ENCODE peak calls at places on chromosomes 3 and 15, in nine cellular contexts. One of them, this sample, is unnamed.

GRCh38 chr3:46742992-46743391 is 25.3 kb upstream of the PRSS50 start:
- DNase-seq in WERI-Rb-1: no peak
- DNase-seq in small intestine: no peak
- DNase-seq in activated CD8-positive, alpha-beta memory T cell treated with anti-CD3 and anti-CD28 coated beads for 48 hours: no peak
- DNase-seq in NCI-H446 treated with DMSO at 0.1 percent for 48 hours: no peak
- DNase-seq in stimulated activated CD8-positive, alpha-beta memory T cell treated with anti-CD3 and anti-CD28 coated beads, Interleukin-7, amount 100 ng/mL, for 24 hours: no peak
- DNase-seq in stimulated activated naive CD8-positive, alpha-beta T cell treated with anti-CD3 and anti-CD28 coated beads, Interleukin-15, Interleukin-2, amounts not matched to agents 100 U/mL and 50 U/mL, for 24 hours: no peak
- DNase-seq in dermis blood vessel endothelial cell: no peak
- DNase-seq in T-cell: no peak
- DNase-seq in this sample: no peak

GRCh38 chr15:91926871-91927270 is 73.4 kb downstream of the SLCO3A1 start:
- DNase-seq in WERI-Rb-1: no peak
- DNase-seq in small intestine: no peak
- DNase-seq in activated CD8-positive, alpha-beta memory T cell treated with anti-CD3 and anti-CD28 coated beads for 48 hours: no peak
- DNase-seq in NCI-H446 treated with DMSO at 0.1 percent for 48 hours: peak
- DNase-seq in stimulated activated CD8-positive, alpha-beta memory T cell treated with anti-CD3 and anti-CD28 coated beads, Interleukin-7, amount 100 ng/mL, for 24 hours: no peak
- DNase-seq in stimulated activated naive CD8-positive, alpha-beta T cell treated with anti-CD3 and anti-CD28 coated beads, Interleukin-15, Interleukin-2, amounts not matched to agents 100 U/mL and 50 U/mL, for 24 hours: no peak
- DNase-seq in dermis blood vessel endothelial cell: no peak
- DNase-seq in T-cell: no peak
- DNase-seq in this sample: no peak

GRCh38 chr3:194809382-194809781 is 123.7 kb downstream of the FAM43A start:
- DNase-seq in WERI-Rb-1: no peak
- DNase-seq in small intestine: no peak
- DNase-seq in activated CD8-positive, alpha-beta memory T cell treated with anti-CD3 and anti-CD28 coated beads for 48 hours: no peak
- DNase-seq in NCI-H446 treated with DMSO at 0.1 percent for 48 hours: no peak
- DNase-seq in stimulated activated CD8-positive, alpha-beta memory T cell treated with anti-CD3 and anti-CD28 coated beads, Interleukin-7, amount 100 ng/mL, for 24 hours: no peak
- DNase-seq in stimulated activated naive CD8-positive, alpha-beta T cell treated with anti-CD3 and anti-CD28 coated beads, Interleukin-15, Interleukin-2, amounts not matched to agents 100 U/mL and 50 U/mL, for 24 hours: no peak
- DNase-seq in dermis blood vessel endothelial cell: no peak
- DNase-seq in T-cell: no peak
- DNase-seq in this sample: no peak

GRCh38 chr3:194023501-194024280 is 112.3 kb upstream of the HES1 start:
- DNase-seq in WERI-Rb-1: no peak
- DNase-seq in small intestine: no peak
- DNase-seq in activated CD8-positive, alpha-beta memory T cell treated with anti-CD3 and anti-CD28 coated beads for 48 hours: no peak
- DNase-seq in NCI-H446 treated with DMSO at 0.1 percent for 48 hours: peak
- DNase-seq in stimulated activated CD8-positive, alpha-beta memory T cell treated with anti-CD3 and anti-CD28 coated beads, Interleukin-7, amount 100 ng/mL, for 24 hours: no peak
- DNase-seq in stimulated activated naive CD8-positive, alpha-beta T cell treated with anti-CD3 and anti-CD28 coated beads, Interleukin-15, Interleukin-2, amounts not matched to agents 100 U/mL and 50 U/mL, for 24 hours: no peak
- DNase-seq in dermis blood vessel endothelial cell: no peak
- DNase-seq in T-cell: no peak
- DNase-seq in this sample: no peak

GRCh38 chr3:101637461-101637860 is 39.5 kb downstream of the ZBTB11 start:
- DNase-seq in WERI-Rb-1: no peak
- DNase-seq in small intestine: no peak
- DNase-seq in activated CD8-positive, alpha-beta memory T cell treated with anti-CD3 and anti-CD28 coated beads for 48 hours: no peak
- DNase-seq in NCI-H446 treated with DMSO at 0.1 percent for 48 hours: no peak
- DNase-seq in stimulated activated CD8-positive, alpha-beta memory T cell treated with anti-CD3 and anti-CD28 coated beads, Interleukin-7, amount 100 ng/mL, for 24 hours: no peak
- DNase-seq in stimulated activated naive CD8-positive, alpha-beta T cell treated with anti-CD3 and anti-CD28 coated beads, Interleukin-15, Interleukin-2, amounts not matched to agents 100 U/mL and 50 U/mL, for 24 hours: no peak
- DNase-seq in dermis blood vessel endothelial cell: no peak
- DNase-seq in T-cell: no peak
- DNase-seq in this sample: no peak

GRCh38 chr15:70197945-70198361 is 100.2 kb upstream of the TLE3 start:
- DNase-seq in WERI-Rb-1: no peak
- DNase-seq in small intestine: no peak
- DNase-seq in activated CD8-positive, alpha-beta memory T cell treated with anti-CD3 and anti-CD28 coated beads for 48 hours: no peak
- DNase-seq in NCI-H446 treated with DMSO at 0.1 percent for 48 hours: no peak
- DNase-seq in stimulated activated CD8-positive, alpha-beta memory T cell treated with anti-CD3 and anti-CD28 coated beads, Interleukin-7, amount 100 ng/mL, for 24 hours: no peak
- DNase-seq in stimulated activated naive CD8-positive, alpha-beta T cell treated with anti-CD3 and anti-CD28 coated beads, Interleukin-15, Interleukin-2, amounts not matched to agents 100 U/mL and 50 U/mL, for 24 hours: no peak
- DNase-seq in dermis blood vessel endothelial cell: no peak
- DNase-seq in T-cell: no peak
- DNase-seq in this sample: no peak

GRCh38 chr15:68228971-68229385 is 550 bp downstream of the CLN6 start:
- DNase-seq in WERI-Rb-1: no peak
- DNase-seq in small intestine: no peak
- DNase-seq in activated CD8-positive, alpha-beta memory T cell treated with anti-CD3 and anti-CD28 coated beads for 48 hours: no peak
- DNase-seq in NCI-H446 treated with DMSO at 0.1 percent for 48 hours: no peak
- DNase-seq in stimulated activated CD8-positive, alpha-beta memory T cell treated with anti-CD3 and anti-CD28 coated beads, Interleukin-7, amount 100 ng/mL, for 24 hours: no peak
- DNase-seq in stimulated activated naive CD8-positive, alpha-beta T cell treated with anti-CD3 and anti-CD28 coated beads, Interleukin-15, Interleukin-2, amounts not matched to agents 100 U/mL and 50 U/mL, for 24 hours: no peak
- DNase-seq in dermis blood vessel endothelial cell: no peak
- DNase-seq in T-cell: no peak
- DNase-seq in this sample: no peak

GRCh38 chr3:134198414-134198813 is 52.2 kb downstream of the RYK start:
- DNase-seq in WERI-Rb-1: no peak
- DNase-seq in small intestine: no peak
- DNase-seq in activated CD8-positive, alpha-beta memory T cell treated with anti-CD3 and anti-CD28 coated beads for 48 hours: no peak
- DNase-seq in NCI-H446 treated with DMSO at 0.1 percent for 48 hours: no peak
- DNase-seq in stimulated activated CD8-positive, alpha-beta memory T cell treated with anti-CD3 and anti-CD28 coated beads, Interleukin-7, amount 100 ng/mL, for 24 hours: no peak
- DNase-seq in stimulated activated naive CD8-positive, alpha-beta T cell treated with anti-CD3 and anti-CD28 coated beads, Interleukin-15, Interleukin-2, amounts not matched to agents 100 U/mL and 50 U/mL, for 24 hours: no peak
- DNase-seq in dermis blood vessel endothelial cell: no peak
- DNase-seq in T-cell: no peak
- DNase-seq in this sample: no peak

GRCh38 chr3:188772886-188773285 is 398.9 kb upstream of the TPRG1 start:
- DNase-seq in WERI-Rb-1: no peak
- DNase-seq in small intestine: peak
- DNase-seq in activated CD8-positive, alpha-beta memory T cell treated with anti-CD3 and anti-CD28 coated beads for 48 hours: no peak
- DNase-seq in NCI-H446 treated with DMSO at 0.1 percent for 48 hours: peak
- DNase-seq in stimulated activated CD8-positive, alpha-beta memory T cell treated with anti-CD3 and anti-CD28 coated beads, Interleukin-7, amount 100 ng/mL, for 24 hours: no peak
- DNase-seq in stimulated activated naive CD8-positive, alpha-beta T cell treated with anti-CD3 and anti-CD28 coated beads, Interleukin-15, Interleukin-2, amounts not matched to agents 100 U/mL and 50 U/mL, for 24 hours: no peak
- DNase-seq in dermis blood vessel endothelial cell: peak
- DNase-seq in T-cell: no peak
- DNase-seq in this sample: peak

GRCh38 chr15:68261241-68261640 is 16.3 kb upstream of the FEM1B start:
- DNase-seq in WERI-Rb-1: no peak
- DNase-seq in small intestine: no peak
- DNase-seq in activated CD8-positive, alpha-beta memory T cell treated with anti-CD3 and anti-CD28 coated beads for 48 hours: no peak
- DNase-seq in NCI-H446 treated with DMSO at 0.1 percent for 48 hours: no peak
- DNase-seq in stimulated activated CD8-positive, alpha-beta memory T cell treated with anti-CD3 and anti-CD28 coated beads, Interleukin-7, amount 100 ng/mL, for 24 hours: no peak
- DNase-seq in stimulated activated naive CD8-positive, alpha-beta T cell treated with anti-CD3 and anti-CD28 coated beads, Interleukin-15, Interleukin-2, amounts not matched to agents 100 U/mL and 50 U/mL, for 24 hours: no peak
- DNase-seq in dermis blood vessel endothelial cell: no peak
- DNase-seq in T-cell: no peak
- DNase-seq in this sample: no peak

GRCh38 chr15:92069308-92070244 is 216.1 kb downstream of the SLCO3A1 start:
- DNase-seq in WERI-Rb-1: no peak
- DNase-seq in small intestine: peak
- DNase-seq in activated CD8-positive, alpha-beta memory T cell treated with anti-CD3 and anti-CD28 coated beads for 48 hours: peak
- DNase-seq in NCI-H446 treated with DMSO at 0.1 percent for 48 hours: no peak
- DNase-seq in stimulated activated CD8-positive, alpha-beta memory T cell treated with anti-CD3 and anti-CD28 coated beads, Interleukin-7, amount 100 ng/mL, for 24 hours: no peak
- DNase-seq in stimulated activated naive CD8-positive, alpha-beta T cell treated with anti-CD3 and anti-CD28 coated beads, Interleukin-15, Interleukin-2, amounts not matched to agents 100 U/mL and 50 U/mL, for 24 hours: peak
- DNase-seq in dermis blood vessel endothelial cell: no peak
- DNase-seq in T-cell: no peak
- DNase-seq in this sample: peak

GRCh38 chr15:100683434-100683833 is 81.0 kb downstream of the ASB7 start:
- DNase-seq in WERI-Rb-1: no peak
- DNase-seq in small intestine: no peak
- DNase-seq in activated CD8-positive, alpha-beta memory T cell treated with anti-CD3 and anti-CD28 coated beads for 48 hours: no peak
- DNase-seq in NCI-H446 treated with DMSO at 0.1 percent for 48 hours: no peak
- DNase-seq in stimulated activated CD8-positive, alpha-beta memory T cell treated with anti-CD3 and anti-CD28 coated beads, Interleukin-7, amount 100 ng/mL, for 24 hours: no peak
- DNase-seq in stimulated activated naive CD8-positive, alpha-beta T cell treated with anti-CD3 and anti-CD28 coated beads, Interleukin-15, Interleukin-2, amounts not matched to agents 100 U/mL and 50 U/mL, for 24 hours: no peak
- DNase-seq in dermis blood vessel endothelial cell: no peak
- DNase-seq in T-cell: no peak
- DNase-seq in this sample: no peak

GRCh38 chr3:128549283-128550112 is 56.5 kb upstream of the GATA2 start:
- DNase-seq in WERI-Rb-1: no peak
- DNase-seq in small intestine: no peak
- DNase-seq in activated CD8-positive, alpha-beta memory T cell treated with anti-CD3 and anti-CD28 coated beads for 48 hours: no peak
- DNase-seq in NCI-H446 treated with DMSO at 0.1 percent for 48 hours: no peak
- DNase-seq in stimulated activated CD8-positive, alpha-beta memory T cell treated with anti-CD3 and anti-CD28 coated beads, Interleukin-7, amount 100 ng/mL, for 24 hours: no peak
- DNase-seq in stimulated activated naive CD8-positive, alpha-beta T cell treated with anti-CD3 and anti-CD28 coated beads, Interleukin-15, Interleukin-2, amounts not matched to agents 100 U/mL and 50 U/mL, for 24 hours: no peak
- DNase-seq in dermis blood vessel endothelial cell: peak
- DNase-seq in T-cell: no peak
- DNase-seq in this sample: peak

GRCh38 chr3:65479967-65480366 is 558.8 kb downstream of the MAGI1 start:
- DNase-seq in WERI-Rb-1: no peak
- DNase-seq in small intestine: no peak
- DNase-seq in activated CD8-positive, alpha-beta memory T cell treated with anti-CD3 and anti-CD28 coated beads for 48 hours: no peak
- DNase-seq in NCI-H446 treated with DMSO at 0.1 percent for 48 hours: no peak
- DNase-seq in stimulated activated CD8-positive, alpha-beta memory T cell treated with anti-CD3 and anti-CD28 coated beads, Interleukin-7, amount 100 ng/mL, for 24 hours: no peak
- DNase-seq in stimulated activated naive CD8-positive, alpha-beta T cell treated with anti-CD3 and anti-CD28 coated beads, Interleukin-15, Interleukin-2, amounts not matched to agents 100 U/mL and 50 U/mL, for 24 hours: no peak
- DNase-seq in dermis blood vessel endothelial cell: no peak
- DNase-seq in T-cell: no peak
- DNase-seq in this sample: no peak

GRCh38 chr3:157746391-157746790 is 243.2 kb upstream of the VEPH1 start:
- DNase-seq in WERI-Rb-1: no peak
- DNase-seq in small intestine: no peak
- DNase-seq in activated CD8-positive, alpha-beta memory T cell treated with anti-CD3 and anti-CD28 coated beads for 48 hours: no peak
- DNase-seq in NCI-H446 treated with DMSO at 0.1 percent for 48 hours: no peak
- DNase-seq in stimulated activated CD8-positive, alpha-beta memory T cell treated with anti-CD3 and anti-CD28 coated beads, Interleukin-7, amount 100 ng/mL, for 24 hours: no peak
- DNase-seq in stimulated activated naive CD8-positive, alpha-beta T cell treated with anti-CD3 and anti-CD28 coated beads, Interleukin-15, Interleukin-2, amounts not matched to agents 100 U/mL and 50 U/mL, for 24 hours: no peak
- DNase-seq in dermis blood vessel endothelial cell: no peak
- DNase-seq in T-cell: no peak
- DNase-seq in this sample: no peak

GRCh38 chr3:81476652-81477051 is 284.8 kb downstream of the GBE1 start:
- DNase-seq in WERI-Rb-1: no peak
- DNase-seq in small intestine: no peak
- DNase-seq in activated CD8-positive, alpha-beta memory T cell treated with anti-CD3 and anti-CD28 coated beads for 48 hours: no peak
- DNase-seq in NCI-H446 treated with DMSO at 0.1 percent for 48 hours: no peak
- DNase-seq in stimulated activated CD8-positive, alpha-beta memory T cell treated with anti-CD3 and anti-CD28 coated beads, Interleukin-7, amount 100 ng/mL, for 24 hours: no peak
- DNase-seq in stimulated activated naive CD8-positive, alpha-beta T cell treated with anti-CD3 and anti-CD28 coated beads, Interleukin-15, Interleukin-2, amounts not matched to agents 100 U/mL and 50 U/mL, for 24 hours: no peak
- DNase-seq in dermis blood vessel endothelial cell: peak
- DNase-seq in T-cell: no peak
- DNase-seq in this sample: no peak

GRCh38 chr3:189710620-189711388 is 79.6 kb downstream of the TP63 start:
- DNase-seq in WERI-Rb-1: no peak
- DNase-seq in small intestine: no peak
- DNase-seq in activated CD8-positive, alpha-beta memory T cell treated with anti-CD3 and anti-CD28 coated beads for 48 hours: no peak
- DNase-seq in NCI-H446 treated with DMSO at 0.1 percent for 48 hours: no peak
- DNase-seq in stimulated activated CD8-positive, alpha-beta memory T cell treated with anti-CD3 and anti-CD28 coated beads, Interleukin-7, amount 100 ng/mL, for 24 hours: no peak
- DNase-seq in stimulated activated naive CD8-positive, alpha-beta T cell treated with anti-CD3 and anti-CD28 coated beads, Interleukin-15, Interleukin-2, amounts not matched to agents 100 U/mL and 50 U/mL, for 24 hours: no peak
- DNase-seq in dermis blood vessel endothelial cell: peak
- DNase-seq in T-cell: no peak
- DNase-seq in this sample: peak

GRCh38 chr3:64030741-64031140 is 7.4 kb upstream of the PSMD6 start:
- DNase-seq in WERI-Rb-1: peak
- DNase-seq in small intestine: peak
- DNase-seq in activated CD8-positive, alpha-beta memory T cell treated with anti-CD3 and anti-CD28 coated beads for 48 hours: peak
- DNase-seq in NCI-H446 treated with DMSO at 0.1 percent for 48 hours: peak
- DNase-seq in stimulated activated CD8-positive, alpha-beta memory T cell treated with anti-CD3 and anti-CD28 coated beads, Interleukin-7, amount 100 ng/mL, for 24 hours: peak
- DNase-seq in stimulated activated naive CD8-positive, alpha-beta T cell treated with anti-CD3 and anti-CD28 coated beads, Interleukin-15, Interleukin-2, amounts not matched to agents 100 U/mL and 50 U/mL, for 24 hours: peak
- DNase-seq in dermis blood vessel endothelial cell: peak
- DNase-seq in T-cell: peak
- DNase-seq in this sample: no peak

GRCh38 chr3:73624363-73625123 is at the start of gene PDZRN3:
- DNase-seq in WERI-Rb-1: peak
- DNase-seq in small intestine: peak
- DNase-seq in activated CD8-positive, alpha-beta memory T cell treated with anti-CD3 and anti-CD28 coated beads for 48 hours: no peak
- DNase-seq in NCI-H446 treated with DMSO at 0.1 percent for 48 hours: no peak
- DNase-seq in stimulated activated CD8-positive, alpha-beta memory T cell treated with anti-CD3 and anti-CD28 coated beads, Interleukin-7, amount 100 ng/mL, for 24 hours: no peak
- DNase-seq in stimulated activated naive CD8-positive, alpha-beta T cell treated with anti-CD3 and anti-CD28 coated beads, Interleukin-15, Interleukin-2, amounts not matched to agents 100 U/mL and 50 U/mL, for 24 hours: no peak
- DNase-seq in dermis blood vessel endothelial cell: peak
- DNase-seq in T-cell: no peak
- DNase-seq in this sample: no peak

GRCh38 chr15:45573961-45574629 is 13.1 kb upstream of the BLOC1S6 start:
- DNase-seq in WERI-Rb-1: peak
- DNase-seq in small intestine: no peak
- DNase-seq in activated CD8-positive, alpha-beta memory T cell treated with anti-CD3 and anti-CD28 coated beads for 48 hours: no peak
- DNase-seq in NCI-H446 treated with DMSO at 0.1 percent for 48 hours: no peak
- DNase-seq in stimulated activated CD8-positive, alpha-beta memory T cell treated with anti-CD3 and anti-CD28 coated beads, Interleukin-7, amount 100 ng/mL, for 24 hours: no peak
- DNase-seq in stimulated activated naive CD8-positive, alpha-beta T cell treated with anti-CD3 and anti-CD28 coated beads, Interleukin-15, Interleukin-2, amounts not matched to agents 100 U/mL and 50 U/mL, for 24 hours: peak
- DNase-seq in dermis blood vessel endothelial cell: peak
- DNase-seq in T-cell: no peak
- DNase-seq in this sample: no peak

GRCh38 chr3:73926360-73927202 is 301.8 kb upstream of the PDZRN3 start:
- DNase-seq in WERI-Rb-1: no peak
- DNase-seq in small intestine: no peak
- DNase-seq in activated CD8-positive, alpha-beta memory T cell treated with anti-CD3 and anti-CD28 coated beads for 48 hours: no peak
- DNase-seq in NCI-H446 treated with DMSO at 0.1 percent for 48 hours: no peak
- DNase-seq in stimulated activated CD8-positive, alpha-beta memory T cell treated with anti-CD3 and anti-CD28 coated beads, Interleukin-7, amount 100 ng/mL, for 24 hours: no peak
- DNase-seq in stimulated activated naive CD8-positive, alpha-beta T cell treated with anti-CD3 and anti-CD28 coated beads, Interleukin-15, Interleukin-2, amounts not matched to agents 100 U/mL and 50 U/mL, for 24 hours: no peak
- DNase-seq in dermis blood vessel endothelial cell: no peak
- DNase-seq in T-cell: no peak
- DNase-seq in this sample: no peak

GRCh38 chr15:99109555-99110021 is 4.7 kb downstream of the SYNM start:
- DNase-seq in WERI-Rb-1: no peak
- DNase-seq in small intestine: no peak
- DNase-seq in activated CD8-positive, alpha-beta memory T cell treated with anti-CD3 and anti-CD28 coated beads for 48 hours: no peak
- DNase-seq in NCI-H446 treated with DMSO at 0.1 percent for 48 hours: no peak
- DNase-seq in stimulated activated CD8-positive, alpha-beta memory T cell treated with anti-CD3 and anti-CD28 coated beads, Interleukin-7, amount 100 ng/mL, for 24 hours: no peak
- DNase-seq in stimulated activated naive CD8-positive, alpha-beta T cell treated with anti-CD3 and anti-CD28 coated beads, Interleukin-15, Interleukin-2, amounts not matched to agents 100 U/mL and 50 U/mL, for 24 hours: no peak
- DNase-seq in dermis blood vessel endothelial cell: no peak
- DNase-seq in T-cell: no peak
- DNase-seq in this sample: no peak

GRCh38 chr3:160601288-160601687 is 35.9 kb upstream of the KPNA4 start:
- DNase-seq in WERI-Rb-1: no peak
- DNase-seq in small intestine: no peak
- DNase-seq in activated CD8-positive, alpha-beta memory T cell treated with anti-CD3 and anti-CD28 coated beads for 48 hours: no peak
- DNase-seq in NCI-H446 treated with DMSO at 0.1 percent for 48 hours: no peak
- DNase-seq in stimulated activated CD8-positive, alpha-beta memory T cell treated with anti-CD3 and anti-CD28 coated beads, Interleukin-7, amount 100 ng/mL, for 24 hours: no peak
- DNase-seq in stimulated activated naive CD8-positive, alpha-beta T cell treated with anti-CD3 and anti-CD28 coated beads, Interleukin-15, Interleukin-2, amounts not matched to agents 100 U/mL and 50 U/mL, for 24 hours: no peak
- DNase-seq in dermis blood vessel endothelial cell: no peak
- DNase-seq in T-cell: no peak
- DNase-seq in this sample: no peak

GRCh38 chr3:23647706-23648258 is 158.0 kb upstream of the UBE2E1 start:
- DNase-seq in WERI-Rb-1: no peak
- DNase-seq in small intestine: no peak
- DNase-seq in activated CD8-positive, alpha-beta memory T cell treated with anti-CD3 and anti-CD28 coated beads for 48 hours: no peak
- DNase-seq in NCI-H446 treated with DMSO at 0.1 percent for 48 hours: no peak
- DNase-seq in stimulated activated CD8-positive, alpha-beta memory T cell treated with anti-CD3 and anti-CD28 coated beads, Interleukin-7, amount 100 ng/mL, for 24 hours: no peak
- DNase-seq in stimulated activated naive CD8-positive, alpha-beta T cell treated with anti-CD3 and anti-CD28 coated beads, Interleukin-15, Interleukin-2, amounts not matched to agents 100 U/mL and 50 U/mL, for 24 hours: no peak
- DNase-seq in dermis blood vessel endothelial cell: no peak
- DNase-seq in T-cell: no peak
- DNase-seq in this sample: no peak

GRCh38 chr15:81322708-81323253 is 1.2 kb downstream of the STARD5 start:
- DNase-seq in WERI-Rb-1: no peak
- DNase-seq in small intestine: peak
- DNase-seq in activated CD8-positive, alpha-beta memory T cell treated with anti-CD3 and anti-CD28 coated beads for 48 hours: no peak
- DNase-seq in NCI-H446 treated with DMSO at 0.1 percent for 48 hours: no peak
- DNase-seq in stimulated activated CD8-positive, alpha-beta memory T cell treated with anti-CD3 and anti-CD28 coated beads, Interleukin-7, amount 100 ng/mL, for 24 hours: no peak
- DNase-seq in stimulated activated naive CD8-positive, alpha-beta T cell treated with anti-CD3 and anti-CD28 coated beads, Interleukin-15, Interleukin-2, amounts not matched to agents 100 U/mL and 50 U/mL, for 24 hours: no peak
- DNase-seq in dermis blood vessel endothelial cell: no peak
- DNase-seq in T-cell: no peak
- DNase-seq in this sample: no peak

GRCh38 chr3:187261541-187261969 is 30.0 kb downstream of the MASP1 start:
- DNase-seq in WERI-Rb-1: no peak
- DNase-seq in small intestine: no peak
- DNase-seq in activated CD8-positive, alpha-beta memory T cell treated with anti-CD3 and anti-CD28 coated beads for 48 hours: no peak
- DNase-seq in NCI-H446 treated with DMSO at 0.1 percent for 48 hours: no peak
- DNase-seq in stimulated activated CD8-positive, alpha-beta memory T cell treated with anti-CD3 and anti-CD28 coated beads, Interleukin-7, amount 100 ng/mL, for 24 hours: no peak
- DNase-seq in stimulated activated naive CD8-positive, alpha-beta T cell treated with anti-CD3 and anti-CD28 coated beads, Interleukin-15, Interleukin-2, amounts not matched to agents 100 U/mL and 50 U/mL, for 24 hours: no peak
- DNase-seq in dermis blood vessel endothelial cell: no peak
- DNase-seq in T-cell: no peak
- DNase-seq in this sample: peak

GRCh38 chr3:58025824-58026579 is 17.8 kb downstream of the FLNB start:
- DNase-seq in WERI-Rb-1: no peak
- DNase-seq in small intestine: peak
- DNase-seq in activated CD8-positive, alpha-beta memory T cell treated with anti-CD3 and anti-CD28 coated beads for 48 hours: no peak
- DNase-seq in NCI-H446 treated with DMSO at 0.1 percent for 48 hours: no peak
- DNase-seq in stimulated activated CD8-positive, alpha-beta memory T cell treated with anti-CD3 and anti-CD28 coated beads, Interleukin-7, amount 100 ng/mL, for 24 hours: no peak
- DNase-seq in stimulated activated naive CD8-positive, alpha-beta T cell treated with anti-CD3 and anti-CD28 coated beads, Interleukin-15, Interleukin-2, amounts not matched to agents 100 U/mL and 50 U/mL, for 24 hours: no peak
- DNase-seq in dermis blood vessel endothelial cell: peak
- DNase-seq in T-cell: no peak
- DNase-seq in this sample: no peak

GRCh38 chr15:33111051-33111451 is 83.5 kb downstream of the FMN1 start:
- DNase-seq in WERI-Rb-1: no peak
- DNase-seq in small intestine: no peak
- DNase-seq in activated CD8-positive, alpha-beta memory T cell treated with anti-CD3 and anti-CD28 coated beads for 48 hours: no peak
- DNase-seq in NCI-H446 treated with DMSO at 0.1 percent for 48 hours: no peak
- DNase-seq in stimulated activated CD8-positive, alpha-beta memory T cell treated with anti-CD3 and anti-CD28 coated beads, Interleukin-7, amount 100 ng/mL, for 24 hours: no peak
- DNase-seq in stimulated activated naive CD8-positive, alpha-beta T cell treated with anti-CD3 and anti-CD28 coated beads, Interleukin-15, Interleukin-2, amounts not matched to agents 100 U/mL and 50 U/mL, for 24 hours: no peak
- DNase-seq in dermis blood vessel endothelial cell: no peak
- DNase-seq in T-cell: no peak
- DNase-seq in this sample: no peak

GRCh38 chr15:39140060-39140604 is 440.7 kb upstream of the THBS1 start:
- DNase-seq in WERI-Rb-1: no peak
- DNase-seq in small intestine: peak
- DNase-seq in activated CD8-positive, alpha-beta memory T cell treated with anti-CD3 and anti-CD28 coated beads for 48 hours: no peak
- DNase-seq in NCI-H446 treated with DMSO at 0.1 percent for 48 hours: no peak
- DNase-seq in stimulated activated CD8-positive, alpha-beta memory T cell treated with anti-CD3 and anti-CD28 coated beads, Interleukin-7, amount 100 ng/mL, for 24 hours: no peak
- DNase-seq in stimulated activated naive CD8-positive, alpha-beta T cell treated with anti-CD3 and anti-CD28 coated beads, Interleukin-15, Interleukin-2, amounts not matched to agents 100 U/mL and 50 U/mL, for 24 hours: no peak
- DNase-seq in dermis blood vessel endothelial cell: peak
- DNase-seq in T-cell: no peak
- DNase-seq in this sample: peak

GRCh38 chr3:12508316-12508715 is 24.0 kb downstream of the TSEN2 start:
- DNase-seq in WERI-Rb-1: no peak
- DNase-seq in small intestine: no peak
- DNase-seq in activated CD8-positive, alpha-beta memory T cell treated with anti-CD3 and anti-CD28 coated beads for 48 hours: no peak
- DNase-seq in NCI-H446 treated with DMSO at 0.1 percent for 48 hours: no peak
- DNase-seq in stimulated activated CD8-positive, alpha-beta memory T cell treated with anti-CD3 and anti-CD28 coated beads, Interleukin-7, amount 100 ng/mL, for 24 hours: no peak
- DNase-seq in stimulated activated naive CD8-positive, alpha-beta T cell treated with anti-CD3 and anti-CD28 coated beads, Interleukin-15, Interleukin-2, amounts not matched to agents 100 U/mL and 50 U/mL, for 24 hours: no peak
- DNase-seq in dermis blood vessel endothelial cell: peak
- DNase-seq in T-cell: no peak
- DNase-seq in this sample: peak

GRCh38 chr15:80660114-80660513 is 35.0 kb upstream of the ABHD17C start:
- DNase-seq in WERI-Rb-1: peak
- DNase-seq in small intestine: peak
- DNase-seq in activated CD8-positive, alpha-beta memory T cell treated with anti-CD3 and anti-CD28 coated beads for 48 hours: no peak
- DNase-seq in NCI-H446 treated with DMSO at 0.1 percent for 48 hours: peak
- DNase-seq in stimulated activated CD8-positive, alpha-beta memory T cell treated with anti-CD3 and anti-CD28 coated beads, Interleukin-7, amount 100 ng/mL, for 24 hours: no peak
- DNase-seq in stimulated activated naive CD8-positive, alpha-beta T cell treated with anti-CD3 and anti-CD28 coated beads, Interleukin-15, Interleukin-2, amounts not matched to agents 100 U/mL and 50 U/mL, for 24 hours: no peak
- DNase-seq in dermis blood vessel endothelial cell: peak
- DNase-seq in T-cell: no peak
- DNase-seq in this sample: peak

This sample was measured in non-pigmented ciliary epithelial cell.